ENCODE peak calls at places on chromosomes 16 and 17, in eight cellular contexts. O, E, J, L, I, H, N and M are unnamed samples.

GRCh38 chr17:78883533-78884131 is 19.4 kb downstream of the CEP295NL start:
- DNase-seq in I (peak), E (peak), N (no peak), O (peak), J (peak), L (peak), H (peak), M (peak)

GRCh38 chr16:4021070-4021779 is 95.0 kb downstream of the ADCY9 start:
- DNase-seq in H (no peak), L (no peak), E (no peak), J (no peak), O (no peak), I (peak), N (no peak), M (peak)

GRCh38 chr16:21608647-21609328 is 9.4 kb downstream of the METTL9 start:
- DNase-seq in J (no peak), O (peak), I (no peak), L (no peak), E (no peak), N (no peak), H (no peak), M (no peak)

GRCh38 chr17:20852541-20853370 is 190.1 kb downstream of the USP22 start:
- DNase-seq in I (no peak), E (no peak), N (no peak), J (peak), O (peak), H (peak), L (no peak), M (peak)

GRCh38 chr16:81703177-81704155 is 75.6 kb upstream of the PLCG2 start:
- DNase-seq in N (no peak), H (peak), O (no peak), J (no peak), L (peak), E (no peak), I (peak), M (no peak)

GRCh38 chr17:59378621-59379194 is 47.3 kb downstream of the YPEL2 start:
- DNase-seq in N (no peak), O (no peak), E (no peak), J (no peak), H (no peak), I (no peak), L (peak), M (no peak)

GRCh38 chr16:68520649-68521086 is 18.4 kb upstream of the ZFP90 start:
- DNase-seq in J (peak), H (no peak), E (peak), N (peak), I (peak), O (peak), L (peak), M (peak)

GRCh38 chr16:78230832-78231231 is 131.4 kb downstream of the WWOX start:
- DNase-seq in L (peak), I (peak), N (no peak), H (no peak), E (no peak), J (no peak), O (no peak), M (no peak)

GRCh38 chr16:46607529-46607928 is 13.7 kb downstream of the SHCBP1 start:
- DNase-seq in E (no peak), N (no peak), H (peak), J (no peak), I (peak), O (no peak), L (peak), M (no peak)

GRCh38 chr16:24775455-24775854 is 46.0 kb downstream of the TNRC6A start:
- DNase-seq in I (no peak), E (no peak), L (no peak), N (no peak), H (no peak), J (no peak), O (no peak), M (no peak)

GRCh38 chr17:63477471-63478440 is 895 bp downstream of the ACE start:
- DNase-seq in J (peak), E (no peak), I (no peak), O (no peak), N (no peak), H (no peak), L (peak), M (peak)

GRCh38 chr17:61235821-61236197 is 163.8 kb upstream of the TBX2 start:
- DNase-seq in H (peak), N (no peak), O (peak), E (no peak), I (no peak), J (no peak), L (no peak), M (no peak)

GRCh38 chr16:28103516-28104170 is 40.1 kb upstream of the GSG1L start:
- DNase-seq in H (no peak), N (no peak), E (no peak), L (no peak), I (no peak), O (no peak), J (no peak), M (no peak)

GRCh38 chr17:4968916-4969550 is 1.4 kb upstream of the SPAG7 start:
- DNase-seq in H (peak), E (no peak), N (no peak), J (no peak), I (peak), L (peak), O (peak), M (no peak)

GRCh38 chr17:82775033-82775823 is 23.4 kb downstream of the TBCD start:
- DNase-seq in E (no peak), L (peak), J (peak), N (no peak), O (peak), H (no peak), I (peak), M (peak)

GRCh38 chr16:80366023-80366422 is 174.8 kb upstream of the DYNLRB2 start:
- DNase-seq in N (no peak), I (no peak), H (no peak), E (no peak), J (no peak), O (no peak), L (no peak), M (no peak)

GRCh38 chr16:81478294-81478693 is 33.7 kb downstream of the CMIP start:
- DNase-seq in L (no peak), J (no peak), N (no peak), H (no peak), E (no peak), O (no peak), I (no peak), M (no peak)

GRCh38 chr17:41792835-41793748 is 6.6 kb upstream of the JUP start:
- DNase-seq in J (peak), O (peak), I (peak), L (peak), H (no peak), N (no peak), E (no peak), M (peak)

GRCh38 chr16:11755022-11755760 is 12.5 kb upstream of the TXNDC11 start:
- DNase-seq in E (no peak), L (no peak), J (no peak), N (no peak), H (no peak), I (no peak), O (no peak), M (no peak)

GRCh38 chr17:76273923-76274558 is 8.9 kb downstream of the UBALD2 start:
- DNase-seq in L (no peak), J (no peak), I (no peak), H (no peak), N (no peak), E (no peak), O (no peak), M (no peak)

GRCh38 chr16:65065031-65065430 is 56.8 kb downstream of the CDH11 start:
- DNase-seq in E (no peak), H (no peak), I (no peak), N (no peak), O (no peak), L (no peak), J (no peak), M (no peak)

GRCh38 chr16:24858219-24859041 is 12.7 kb downstream of the SLC5A11 start:
- DNase-seq in N (no peak), L (peak), I (peak), O (peak), H (no peak), E (no peak), J (peak), M (peak)

GRCh38 chr17:39339272-39339671 is 62.2 kb downstream of the FBXL20 start:
- DNase-seq in N (no peak), L (peak), J (no peak), O (no peak), E (no peak), I (no peak), H (no peak), M (no peak)

GRCh38 chr17:76631821-76632565 is 11.6 kb downstream of the ST6GALNAC1 start:
- DNase-seq in H (peak), E (no peak), J (no peak), I (peak), O (no peak), N (no peak), L (no peak), M (peak)

GRCh38 chr16:1258906-1259759 is 3.3 kb downstream of the TPSD1 start:
- DNase-seq in J (no peak), O (no peak), L (no peak), H (no peak), I (no peak), E (no peak), N (no peak), M (peak)

GRCh38 chr16:85492617-85492957 is 120.5 kb upstream of the GSE1 start:
- DNase-seq in I (no peak), N (no peak), H (no peak), L (no peak), J (no peak), O (no peak), E (no peak), M (no peak)

GRCh38 chr17:80449930-80450576 is 26.4 kb downstream of the NPTX1 start:
- DNase-seq in J (no peak), I (no peak), E (no peak), L (no peak), H (no peak), N (no peak), O (no peak), M (no peak)

GRCh38 chr16:72137380-72138063 is 34.4 kb downstream of the PMFBP1 start:
- DNase-seq in J (no peak), O (no peak), E (no peak), L (no peak), I (no peak), H (no peak), N (no peak), M (no peak)

GRCh38 chr16:19223235-19223847 is 55.3 kb downstream of the SYT17 start:
- DNase-seq in L (peak), H (no peak), E (no peak), J (peak), N (no peak), I (no peak), O (peak), M (peak)
- TF ChIP-seq CTCF in L (peak), H (peak), E (no peak), J (peak), N (peak), I (peak), O (peak), M (peak)

DNA sequence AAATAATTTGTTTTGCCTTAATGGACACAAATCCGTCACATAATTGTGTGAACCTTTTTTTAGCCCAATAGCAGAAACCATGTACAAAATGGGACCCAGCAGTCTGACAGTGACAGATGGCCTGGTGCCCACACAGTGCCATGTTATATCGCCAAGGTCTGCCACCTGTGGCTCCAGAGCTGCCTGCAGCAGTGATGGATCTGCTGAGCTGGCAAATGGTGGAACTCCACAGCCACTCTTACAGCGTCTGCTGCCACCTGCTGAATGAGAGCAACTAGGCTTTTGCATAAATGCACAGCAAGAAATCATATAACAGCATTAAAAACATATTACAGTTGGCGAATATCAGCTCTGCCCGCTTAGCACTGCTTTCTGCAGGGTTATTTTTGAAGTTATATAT is 59.4 kb downstream of the NUP93 start:
- DNase-seq in L (peak), I (peak), J (no peak), E (no peak), H (no peak), N (no peak), O (no peak), M (peak)
- TF ChIP-seq CTCF in L (peak), I (peak), J (peak), E (no peak), H (peak), N (peak), O (peak), M (no peak)

DNA sequence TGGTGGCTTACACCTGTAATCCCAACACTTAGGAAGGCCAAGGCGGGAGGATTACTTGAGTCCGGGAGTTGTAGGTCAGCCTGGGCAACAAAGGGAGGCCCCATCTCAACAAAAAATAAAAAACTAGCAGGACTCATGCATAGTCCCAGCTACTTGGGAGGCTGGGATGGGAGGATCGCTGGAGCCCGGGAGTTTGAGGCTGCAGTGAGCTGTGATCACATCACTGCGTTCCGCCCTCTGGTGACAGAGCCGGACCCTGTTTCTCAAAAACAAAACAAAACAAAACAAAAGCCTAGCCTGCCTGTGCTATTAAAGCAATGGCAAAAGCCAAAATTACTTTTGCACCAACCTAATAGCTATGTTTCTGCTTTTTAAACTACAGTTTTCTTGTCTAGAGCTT is 1.5 kb downstream of the FCSK start:
- DNase-seq in O (no peak), H (no peak), L (no peak), E (no peak), J (no peak), N (no peak), I (no peak), M (no peak)
- TF ChIP-seq CTCF in O (peak), H (no peak), L (no peak), E (no peak), J (no peak), N (no peak), I (no peak), M (no peak)

DNA sequence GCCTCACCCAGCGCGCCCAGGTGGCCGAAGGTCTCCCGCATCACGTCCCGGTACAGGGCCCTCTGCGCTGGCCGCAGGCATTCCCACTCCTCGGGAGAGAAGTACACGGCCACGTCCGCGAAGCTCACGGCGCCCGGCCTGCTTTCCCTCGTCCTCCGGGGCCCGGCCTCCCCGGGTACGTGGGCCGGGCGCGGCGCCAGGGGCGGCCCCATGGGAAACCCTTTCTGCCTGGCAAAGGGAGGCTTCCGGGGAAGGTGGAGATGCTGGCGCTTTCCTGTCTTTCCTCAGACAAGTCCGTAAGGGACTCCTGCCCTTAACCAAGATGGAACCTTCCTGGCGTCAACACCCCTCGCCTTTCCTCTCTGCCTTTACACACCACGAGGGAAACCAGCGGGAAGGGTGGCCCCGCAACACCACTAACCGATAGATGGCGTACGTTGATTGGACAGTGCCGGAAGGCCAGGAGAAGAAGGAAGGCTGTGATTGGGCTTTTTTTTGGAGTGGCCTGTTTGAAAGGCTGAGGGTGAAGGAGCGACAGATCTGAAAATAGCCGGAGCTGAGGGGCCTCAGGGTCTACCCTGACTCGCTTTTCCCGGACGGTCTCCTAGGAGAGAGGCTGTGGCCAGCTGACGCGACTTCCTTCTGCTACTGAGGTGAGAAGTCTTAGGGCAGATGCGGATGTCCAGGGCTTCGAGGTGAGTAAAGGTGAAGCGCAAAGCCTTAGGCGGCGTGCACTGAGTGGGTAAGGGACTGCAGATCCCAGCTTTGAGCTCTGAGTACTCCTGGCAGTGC is at the start of gene ZNF785:
- DNase-seq in N (peak), E (peak), J (peak), L (peak), I (peak), O (peak), H (peak), M (peak)
- TF ChIP-seq CTCF in N (peak), E (no peak), J (no peak), L (no peak), I (no peak), O (peak), H (no peak), M (peak)

GRCh38 chr16:75555213-75555706 is 792 bp downstream of the TMEM231 start:
- DNase-seq in J (peak), H (peak), L (peak), N (no peak), O (peak), E (peak), I (peak), M (peak)

GRCh38 chr16:75552951-75553350 is 3.1 kb downstream of the TMEM231 start:
- DNase-seq in N (no peak), H (no peak), O (no peak), L (peak), E (no peak), J (no peak), I (no peak), M (no peak)

GRCh38 chr16:75555707-75556512 is at the start of gene TMEM231:
- DNase-seq in I (peak), L (peak), H (peak), O (peak), E (peak), J (peak), N (peak), M (peak)

GRCh38 chr16:75546293-75546692 is 9.8 kb downstream of the TMEM231 start:
- DNase-seq in H (no peak), L (no peak), I (no peak), N (no peak), O (no peak), E (no peak), J (no peak), M (no peak)

GRCh38 chr16:75550211-75550662 is 5.8 kb downstream of the TMEM231 start:
- DNase-seq in I (no peak), J (peak), O (peak), E (no peak), N (no peak), H (no peak), L (peak), M (peak)
- TF ChIP-seq CTCF in I (no peak), J (peak), O (peak), E (no peak), N (peak), H (peak), L (peak), M (peak)

GRCh38 chr17:16352838-16353701 is at the start of gene CENPV:
- DNase-seq in L (peak), J (peak), N (no peak), O (peak), H (no peak), I (peak), E (no peak), M (peak)
- TF ChIP-seq CTCF in L (peak), J (no peak), N (no peak), O (peak), H (no peak), I (peak), E (no peak), M (no peak)

GRCh38 chr17:29145289-29146058 is 34.7 kb downstream of the MYO18A start:
- DNase-seq in N (no peak), L (peak), J (peak), O (peak), H (no peak), E (no peak), I (no peak), M (peak)

GRCh38 chr17:29141484-29141835 is 38.7 kb downstream of the MYO18A start:
- DNase-seq in N (no peak), L (no peak), I (no peak), E (no peak), O (no peak), J (no peak), H (no peak), M (no peak)

GRCh38 chr17:29140631-29141483 is 39.3 kb downstream of the MYO18A start:
- DNase-seq in L (peak), J (no peak), I (no peak), N (no peak), O (peak), E (no peak), H (no peak), M (no peak)

GRCh38 chr17:29146369-29146972 is 33.7 kb downstream of the MYO18A start:
- DNase-seq in N (no peak), L (no peak), J (no peak), H (no peak), I (no peak), O (no peak), E (no peak), M (no peak)

GRCh38 chr17:29143894-29144293 is 36.3 kb downstream of the MYO18A start:
- DNase-seq in O (peak), J (peak), N (no peak), I (no peak), H (no peak), E (no peak), L (no peak), M (no peak)
- TF ChIP-seq CTCF in O (peak), J (peak), N (peak), I (no peak), H (peak), E (peak), L (peak), M (peak)

GRCh38 chr17:68291836-68292688 is 767 bp downstream of the ARSG start:
- DNase-seq in H (no peak), N (peak), L (peak), O (peak), E (no peak), I (peak), J (peak), M (peak)
- TF ChIP-seq CTCF in H (peak), N (peak), L (peak), O (peak), E (no peak), I (no peak), J (peak), M (no peak)

DNA sequence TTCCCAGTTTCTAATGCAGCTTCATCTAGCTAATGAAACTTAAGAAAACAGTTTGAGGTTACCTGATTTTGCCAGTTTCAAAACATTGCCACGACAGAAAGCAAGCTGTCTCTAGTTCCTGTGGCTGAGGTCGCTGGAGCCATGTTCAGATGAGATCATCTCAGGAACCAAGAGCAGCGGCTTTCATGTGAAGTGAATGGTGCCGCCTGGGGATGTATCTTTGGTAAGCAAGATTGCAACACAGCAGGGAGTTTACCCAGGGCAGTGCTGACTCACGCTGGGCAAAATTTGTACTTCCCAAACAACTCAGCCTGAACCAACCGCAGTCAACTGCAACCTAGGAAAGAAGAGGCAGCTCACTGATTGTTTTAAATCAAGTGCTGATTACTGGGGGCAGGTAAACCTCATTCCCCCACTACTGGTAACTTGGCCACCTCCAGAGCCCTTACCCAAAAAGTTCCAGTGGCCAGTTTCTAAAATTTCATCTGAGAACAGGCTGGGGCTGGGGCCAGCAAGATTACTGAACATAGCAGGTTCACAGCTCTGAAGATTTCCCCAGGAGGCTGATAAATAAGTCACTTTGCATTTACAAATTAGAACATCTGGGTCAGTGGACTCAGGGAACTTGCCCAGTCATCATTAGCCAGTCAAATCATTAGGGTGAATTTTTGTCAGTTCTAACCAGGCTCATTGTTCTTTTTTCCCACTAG is at the start of gene RFFL:
- DNase-seq in I (peak), L (peak), J (peak), H (peak), O (peak), N (peak), E (peak), M (peak)
- TF ChIP-seq CTCF in I (peak), L (no peak), J (no peak), H (peak), O (no peak), N (peak), E (no peak), M (no peak)